ENCODE peak calls at places on chromosome 19, in eight cellular contexts. One of them, this sample, is unnamed.

GRCh38 chr19:37977992-37978391 is 71.0 kb downstream of the SIPA1L3 start:
- DNase-seq in SK-N-DZ: no peak
- DNase-seq in adipocyte: no peak
- DNase-seq in fibroblast of lung: peak; percentile 98
- DNase-seq in activated T-cell treated with anti-CD3 and anti-CD28 coated beads, Interleukin-2, amount 50 U/mL, for 4 hours: no peak
- DNase-seq in T-cell: no peak
- DNase-seq in left ventricle myocardium superior: no peak
- DNase-seq in fibroblast of pulmonary artery: peak; percentile 67
- DNase-seq in this sample: no peak

GRCh38 chr19:37468961-37469777 is at the start of gene ZNF570:
- DNase-seq in SK-N-DZ: peak; percentile 85
- DNase-seq in activated T-cell treated with anti-CD3 and anti-CD28 coated beads, Interleukin-2, amount 50 U/mL, for 4 hours: peak; percentile 81
- DNase-seq in left ventricle myocardium superior: peak; percentile 94
- DNase-seq in T-cell: peak; percentile 85
- DNase-seq in fibroblast of lung: peak; percentile 89
- DNase-seq in adipocyte: peak; percentile 94
- DNase-seq in fibroblast of pulmonary artery: peak; percentile 91
- DNase-seq in this sample: peak; percentile 88

GRCh38 chr19:5913739-5914357 is at the start of gene CAPS:
- DNase-seq in T-cell: no peak
- DNase-seq in adipocyte: peak; percentile 79
- DNase-seq in fibroblast of pulmonary artery: peak; percentile 46
- DNase-seq in fibroblast of lung: peak; percentile 64
- DNase-seq in SK-N-DZ: no peak
- DNase-seq in left ventricle myocardium superior: peak; percentile 74
- DNase-seq in activated T-cell treated with anti-CD3 and anti-CD28 coated beads, Interleukin-2, amount 50 U/mL, for 4 hours: no peak
- DNase-seq in this sample: peak; percentile 56

GRCh38 chr19:16542894-16543498 is 759 bp upstream of the CHERP start:
- DNase-seq in left ventricle myocardium superior: no peak
- DNase-seq in T-cell: no peak
- DNase-seq in adipocyte: no peak
- DNase-seq in activated T-cell treated with anti-CD3 and anti-CD28 coated beads, Interleukin-2, amount 50 U/mL, for 4 hours: no peak
- DNase-seq in fibroblast of lung: no peak
- DNase-seq in SK-N-DZ: no peak
- DNase-seq in fibroblast of pulmonary artery: peak; percentile 6
- DNase-seq in this sample: no peak

GRCh38 chr19:42143341-42144234 is 11.3 kb upstream of the POU2F2 start:
- DNase-seq in left ventricle myocardium superior: no peak
- DNase-seq in adipocyte: peak; percentile 53
- DNase-seq in fibroblast of pulmonary artery: peak; percentile 58
- DNase-seq in activated T-cell treated with anti-CD3 and anti-CD28 coated beads, Interleukin-2, amount 50 U/mL, for 4 hours: no peak
- DNase-seq in T-cell: no peak
- DNase-seq in fibroblast of lung: peak; percentile 29
- DNase-seq in SK-N-DZ: peak; percentile 73
- DNase-seq in this sample: no peak

GRCh38 chr19:49585023-49585422 is 3.9 kb downstream of the PRRG2 start:
- DNase-seq in left ventricle myocardium superior: no peak
- DNase-seq in fibroblast of pulmonary artery: no peak
- DNase-seq in activated T-cell treated with anti-CD3 and anti-CD28 coated beads, Interleukin-2, amount 50 U/mL, for 4 hours: no peak
- DNase-seq in T-cell: no peak
- DNase-seq in fibroblast of lung: no peak
- DNase-seq in SK-N-DZ: peak; percentile 90
- DNase-seq in adipocyte: no peak
- DNase-seq in this sample: no peak

GRCh38 chr19:19338082-19338481 is 17.5 kb downstream of the MAU2 start:
- DNase-seq in left ventricle myocardium superior: no peak
- DNase-seq in activated T-cell treated with anti-CD3 and anti-CD28 coated beads, Interleukin-2, amount 50 U/mL, for 4 hours: no peak
- DNase-seq in fibroblast of lung: peak; percentile 81
- DNase-seq in SK-N-DZ: no peak
- DNase-seq in adipocyte: no peak
- DNase-seq in fibroblast of pulmonary artery: peak; percentile 28
- DNase-seq in T-cell: no peak
- DNase-seq in this sample: no peak

GRCh38 chr19:7294571-7295212 is 478 bp upstream of the INSR start:
- DNase-seq in activated T-cell treated with anti-CD3 and anti-CD28 coated beads, Interleukin-2, amount 50 U/mL, for 4 hours: peak; percentile 4
- DNase-seq in left ventricle myocardium superior: peak; percentile 91
- DNase-seq in fibroblast of lung: peak; percentile 34
- DNase-seq in SK-N-DZ: peak; percentile 78
- DNase-seq in adipocyte: peak; percentile 68
- DNase-seq in fibroblast of pulmonary artery: peak; percentile 50
- DNase-seq in T-cell: no peak
- DNase-seq in this sample: peak; percentile 82

GRCh38 chr19:33797821-33798633 is 1.4 kb downstream of the KCTD15 start:
- DNase-seq in fibroblast of pulmonary artery: peak; percentile 52
- DNase-seq in adipocyte: peak; percentile 71
- DNase-seq in left ventricle myocardium superior: peak; percentile 76
- DNase-seq in SK-N-DZ: peak; percentile 35
- DNase-seq in T-cell: no peak
- DNase-seq in activated T-cell treated with anti-CD3 and anti-CD28 coated beads, Interleukin-2, amount 50 U/mL, for 4 hours: no peak
- DNase-seq in fibroblast of lung: peak; percentile 58
- DNase-seq in this sample: peak; percentile 87

GRCh38 chr19:55689366-55690108 is 14.5 kb downstream of the EPN1 start:
- DNase-seq in left ventricle myocardium superior: peak; percentile 23
- DNase-seq in activated T-cell treated with anti-CD3 and anti-CD28 coated beads, Interleukin-2, amount 50 U/mL, for 4 hours: no peak
- DNase-seq in fibroblast of lung: no peak
- DNase-seq in SK-N-DZ: no peak
- DNase-seq in adipocyte: no peak
- DNase-seq in fibroblast of pulmonary artery: no peak
- DNase-seq in T-cell: no peak
- DNase-seq in this sample: no peak

GRCh38 chr19:46173886-46174475 is 25.9 kb downstream of the IGFL2 start:
- DNase-seq in activated T-cell treated with anti-CD3 and anti-CD28 coated beads, Interleukin-2, amount 50 U/mL, for 4 hours: no peak
- DNase-seq in fibroblast of pulmonary artery: no peak
- DNase-seq in SK-N-DZ: no peak
- DNase-seq in adipocyte: no peak
- DNase-seq in fibroblast of lung: no peak
- DNase-seq in T-cell: no peak
- DNase-seq in left ventricle myocardium superior: no peak
- DNase-seq in this sample: no peak

GRCh38 chr19:46944123-46944718 is 75.4 kb upstream of the NPAS1 start:
- DNase-seq in SK-N-DZ: no peak
- DNase-seq in adipocyte: no peak
- DNase-seq in left ventricle myocardium superior: no peak
- DNase-seq in activated T-cell treated with anti-CD3 and anti-CD28 coated beads, Interleukin-2, amount 50 U/mL, for 4 hours: no peak
- DNase-seq in fibroblast of lung: no peak
- DNase-seq in fibroblast of pulmonary artery: no peak
- DNase-seq in T-cell: no peak
- DNase-seq in this sample: no peak

GRCh38 chr19:19335408-19336158 is 15.0 kb downstream of the MAU2 start:
- DNase-seq in SK-N-DZ: no peak
- DNase-seq in adipocyte: no peak
- DNase-seq in T-cell: no peak
- DNase-seq in left ventricle myocardium superior: no peak
- DNase-seq in activated T-cell treated with anti-CD3 and anti-CD28 coated beads, Interleukin-2, amount 50 U/mL, for 4 hours: no peak
- DNase-seq in fibroblast of lung: no peak
- DNase-seq in fibroblast of pulmonary artery: no peak
- DNase-seq in this sample: no peak

GRCh38 chr19:40724848-40725247 is 7.9 kb downstream of the ITPKC start:
- DNase-seq in SK-N-DZ: no peak
- DNase-seq in T-cell: no peak
- DNase-seq in activated T-cell treated with anti-CD3 and anti-CD28 coated beads, Interleukin-2, amount 50 U/mL, for 4 hours: no peak
- DNase-seq in adipocyte: no peak
- DNase-seq in left ventricle myocardium superior: no peak
- DNase-seq in fibroblast of lung: no peak
- DNase-seq in fibroblast of pulmonary artery: no peak
- DNase-seq in this sample: no peak

GRCh38 chr19:5024282-5024681 is 55.4 kb downstream of the KDM4B start:
- DNase-seq in adipocyte: no peak
- DNase-seq in activated T-cell treated with anti-CD3 and anti-CD28 coated beads, Interleukin-2, amount 50 U/mL, for 4 hours: no peak
- DNase-seq in fibroblast of pulmonary artery: no peak
- DNase-seq in fibroblast of lung: no peak
- DNase-seq in SK-N-DZ: no peak
- DNase-seq in left ventricle myocardium superior: no peak
- DNase-seq in T-cell: no peak
- DNase-seq in this sample: no peak

GRCh38 chr19:35090795-35091214 is 24.8 kb upstream of the FXYD3 start:
- DNase-seq in activated T-cell treated with anti-CD3 and anti-CD28 coated beads, Interleukin-2, amount 50 U/mL, for 4 hours: no peak
- DNase-seq in T-cell: no peak
- DNase-seq in adipocyte: no peak
- DNase-seq in left ventricle myocardium superior: no peak
- DNase-seq in SK-N-DZ: no peak
- DNase-seq in fibroblast of lung: peak; percentile 18
- DNase-seq in fibroblast of pulmonary artery: no peak
- DNase-seq in this sample: peak; percentile 86

GRCh38 chr19:33502991-33503790 is 18.4 kb downstream of the PEPD start:
- DNase-seq in T-cell: no peak
- DNase-seq in adipocyte: no peak
- DNase-seq in left ventricle myocardium superior: peak; percentile 9
- DNase-seq in fibroblast of lung: no peak
- DNase-seq in SK-N-DZ: no peak
- DNase-seq in activated T-cell treated with anti-CD3 and anti-CD28 coated beads, Interleukin-2, amount 50 U/mL, for 4 hours: no peak
- DNase-seq in fibroblast of pulmonary artery: no peak
- DNase-seq in this sample: no peak

GRCh38 chr19:13817018-13817614 is 21.9 kb downstream of the ZSWIM4 start:
- DNase-seq in adipocyte: no peak
- DNase-seq in fibroblast of pulmonary artery: no peak
- DNase-seq in left ventricle myocardium superior: no peak
- DNase-seq in SK-N-DZ: no peak
- DNase-seq in activated T-cell treated with anti-CD3 and anti-CD28 coated beads, Interleukin-2, amount 50 U/mL, for 4 hours: no peak
- DNase-seq in T-cell: no peak
- DNase-seq in fibroblast of lung: no peak
- DNase-seq in this sample: peak; percentile 86

GRCh38 chr19:49475191-49475932 is 1.3 kb downstream of the FLT3LG start:
- DNase-seq in fibroblast of lung: no peak
- DNase-seq in activated T-cell treated with anti-CD3 and anti-CD28 coated beads, Interleukin-2, amount 50 U/mL, for 4 hours: no peak
- DNase-seq in adipocyte: no peak
- DNase-seq in T-cell: no peak
- DNase-seq in left ventricle myocardium superior: no peak
- DNase-seq in SK-N-DZ: no peak
- DNase-seq in fibroblast of pulmonary artery: no peak
- DNase-seq in this sample: no peak

GRCh38 chr19:1768248-1768647 is 14.9 kb downstream of the ONECUT3 start:
- DNase-seq in adipocyte: peak; percentile 42
- DNase-seq in SK-N-DZ: no peak
- DNase-seq in fibroblast of pulmonary artery: no peak
- DNase-seq in T-cell: no peak
- DNase-seq in fibroblast of lung: no peak
- DNase-seq in left ventricle myocardium superior: no peak
- DNase-seq in activated T-cell treated with anti-CD3 and anti-CD28 coated beads, Interleukin-2, amount 50 U/mL, for 4 hours: no peak
- DNase-seq in this sample: no peak

GRCh38 chr19:13207237-13208130 is 57.3 kb downstream of the IER2 start:
- DNase-seq in fibroblast of lung: no peak
- DNase-seq in adipocyte: no peak
- DNase-seq in T-cell: no peak
- DNase-seq in SK-N-DZ: no peak
- DNase-seq in left ventricle myocardium superior: peak; percentile 63
- DNase-seq in fibroblast of pulmonary artery: no peak
- DNase-seq in activated T-cell treated with anti-CD3 and anti-CD28 coated beads, Interleukin-2, amount 50 U/mL, for 4 hours: no peak
- DNase-seq in this sample: peak; percentile 90

GRCh38 chr19:39352549-39353285 is 10.5 kb downstream of the SAMD4B start:
- DNase-seq in fibroblast of pulmonary artery: no peak
- DNase-seq in adipocyte: no peak
- DNase-seq in fibroblast of lung: no peak
- DNase-seq in activated T-cell treated with anti-CD3 and anti-CD28 coated beads, Interleukin-2, amount 50 U/mL, for 4 hours: no peak
- DNase-seq in T-cell: no peak
- DNase-seq in left ventricle myocardium superior: no peak
- DNase-seq in SK-N-DZ: no peak
- DNase-seq in this sample: no peak

GRCh38 chr19:18211683-18212082 is 7.8 kb upstream of the RAB3A start:
- DNase-seq in fibroblast of pulmonary artery: no peak
- DNase-seq in T-cell: no peak
- DNase-seq in adipocyte: no peak
- DNase-seq in SK-N-DZ: no peak
- DNase-seq in left ventricle myocardium superior: no peak
- DNase-seq in activated T-cell treated with anti-CD3 and anti-CD28 coated beads, Interleukin-2, amount 50 U/mL, for 4 hours: no peak
- DNase-seq in fibroblast of lung: no peak
- DNase-seq in this sample: no peak